ENCODE peak calls at places on chromosomes 13 and 19, in four cellular contexts. M is upper lobe of right lung, V is right cardiac atrium, L is A549. X is an unnamed sample.

GRCh38 chr13:75307370-75307984 is 174.5 kb downstream of the TBC1D4 start:
- ATAC-seq in L (no peak), V (no peak), M (no peak), X (no peak)

GRCh38 chr13:80444240-80445015 is 103.5 kb upstream of the SPRY2 start:
- ATAC-seq in M (peak; percentile 90), L (no peak), V (no peak), X (no peak)

GRCh38 chr13:106569233-106570095 is 1.5 kb upstream of the ARGLU1 start:
- ATAC-seq in V (no peak), L (no peak), M (no peak), X (no peak)

GRCh38 chr13:59877933-59878332 is 285.8 kb downstream of the DIAPH3 start:
- ATAC-seq in L (no peak), V (no peak), M (no peak), X (no peak)

GRCh38 chr13:60974296-60974695 is 441.4 kb downstream of the PCDH20 start:
- ATAC-seq in V (no peak), M (no peak), L (no peak), X (no peak)

GRCh38 chr13:111359930-111360329 is 39.5 kb downstream of the TEX29 start:
- ATAC-seq in V (no peak), L (no peak), M (no peak), X (no peak)

GRCh38 chr19:6760606-6761005 is 6.6 kb downstream of the SH2D3A start:
- ATAC-seq in V (peak; percentile 26), L (peak; percentile 20), M (no peak), X (no peak)

GRCh38 chr19:56091066-56091490 is 30.0 kb downstream of the ZNF787 start:
- ATAC-seq in V (peak; percentile 27), M (peak; percentile 17), L (peak; percentile 42), X (peak; percentile 72)

GRCh38 chr13:75715598-75716523 is 79.7 kb downstream of the LMO7 start:
- ATAC-seq in V (no peak), M (no peak), L (no peak), X (no peak)

GRCh38 chr19:10769533-10770491 is 51.9 kb downstream of the DNM2 start:
- ATAC-seq in M (peak; percentile 64), V (peak; percentile 82), L (peak; percentile 68), X (peak; percentile 60)

GRCh38 chr13:99228737-99229691 is 28.4 kb downstream of the UBAC2 start:
- ATAC-seq in M (no peak), V (peak; percentile 20), L (no peak), X (no peak)

GRCh38 chr13:70162141-70162540 is 53.9 kb upstream of the KLHL1 start:
- ATAC-seq in L (no peak), M (no peak), V (no peak), X (no peak)

GRCh38 chr13:114109646-114110045 is 22.8 kb downstream of the RASA3 start:
- ATAC-seq in M (no peak), L (no peak), V (no peak), X (no peak)

GRCh38 chr13:76836311-76836710 is 49.9 kb downstream of the KCTD12 start:
- ATAC-seq in M (no peak), V (no peak), L (no peak), X (no peak)

GRCh38 chr13:31965361-31966066 is 66.1 kb upstream of the FRY start:
- ATAC-seq in L (no peak), V (peak; percentile 76), M (no peak), X (no peak)

GRCh38 chr13:79386125-79386822 is 19.8 kb downstream of the RBM26 start:
- ATAC-seq in L (no peak), V (no peak), M (no peak), X (no peak)

GRCh38 chr13:44969858-44970484 is 19.3 kb downstream of the NUFIP1 start:
- ATAC-seq in V (peak; percentile 65), L (peak; percentile 75), M (peak; percentile 72), X (peak; percentile 50)

GRCh38 chr13:62321139-62321538 is 905.5 kb upstream of the PCDH20 start:
- ATAC-seq in M (no peak), L (no peak), V (no peak), X (no peak)

GRCh38 chr13:51679616-51680015 is 95.4 kb downstream of the WDFY2 start:
- ATAC-seq in L (no peak), V (no peak), M (no peak), X (no peak)

GRCh38 chr19:28258794-28259193 is 954.2 kb downstream of the UQCRFS1 start:
- ATAC-seq in L (no peak), V (no peak), M (no peak), X (no peak)

GRCh38 chr19:1295169-1296012 is 9.7 kb downstream of the EFNA2 start:
- ATAC-seq in M (peak; percentile 38), V (peak; percentile 25), L (peak; percentile 54), X (no peak)
- H3K4me3 ChIP-seq in M (no peak overlapping the region), V (no peak overlapping the region), L (peak overlapping the region; percentile 40), X (no peak overlapping the region)

GRCh38 chr19:801861-802496 is 4.7 kb downstream of the PTBP1 start:
- ATAC-seq in V (peak; percentile 3), M (peak; percentile 29), L (no peak), X (no peak)
- H3K4me3 ChIP-seq in V (no peak overlapping the region), M (peak overlapping the region; percentile 83), L (peak overlapping the region; percentile 100), X (no peak overlapping the region)

GRCh38 chr19:15448778-15449619 is 757 bp downstream of the WIZ start:
- ATAC-seq in V (no peak), M (no peak), L (peak; percentile 51), X (no peak)

GRCh38 chr19:15452111-15453047 is 2.6 kb upstream of the WIZ start:
- ATAC-seq in L (peak; percentile 72), M (peak; percentile 69), V (peak; percentile 86), X (peak; percentile 76)

GRCh38 chr19:15448014-15448777 is 1.6 kb downstream of the WIZ start:
- ATAC-seq in V (no peak), L (no peak), M (no peak), X (no peak)

GRCh38 chr19:15450528-15450890 is 753 bp upstream of the WIZ start:
- ATAC-seq in L (no peak), M (no peak), V (no peak), X (no peak)

DNA sequence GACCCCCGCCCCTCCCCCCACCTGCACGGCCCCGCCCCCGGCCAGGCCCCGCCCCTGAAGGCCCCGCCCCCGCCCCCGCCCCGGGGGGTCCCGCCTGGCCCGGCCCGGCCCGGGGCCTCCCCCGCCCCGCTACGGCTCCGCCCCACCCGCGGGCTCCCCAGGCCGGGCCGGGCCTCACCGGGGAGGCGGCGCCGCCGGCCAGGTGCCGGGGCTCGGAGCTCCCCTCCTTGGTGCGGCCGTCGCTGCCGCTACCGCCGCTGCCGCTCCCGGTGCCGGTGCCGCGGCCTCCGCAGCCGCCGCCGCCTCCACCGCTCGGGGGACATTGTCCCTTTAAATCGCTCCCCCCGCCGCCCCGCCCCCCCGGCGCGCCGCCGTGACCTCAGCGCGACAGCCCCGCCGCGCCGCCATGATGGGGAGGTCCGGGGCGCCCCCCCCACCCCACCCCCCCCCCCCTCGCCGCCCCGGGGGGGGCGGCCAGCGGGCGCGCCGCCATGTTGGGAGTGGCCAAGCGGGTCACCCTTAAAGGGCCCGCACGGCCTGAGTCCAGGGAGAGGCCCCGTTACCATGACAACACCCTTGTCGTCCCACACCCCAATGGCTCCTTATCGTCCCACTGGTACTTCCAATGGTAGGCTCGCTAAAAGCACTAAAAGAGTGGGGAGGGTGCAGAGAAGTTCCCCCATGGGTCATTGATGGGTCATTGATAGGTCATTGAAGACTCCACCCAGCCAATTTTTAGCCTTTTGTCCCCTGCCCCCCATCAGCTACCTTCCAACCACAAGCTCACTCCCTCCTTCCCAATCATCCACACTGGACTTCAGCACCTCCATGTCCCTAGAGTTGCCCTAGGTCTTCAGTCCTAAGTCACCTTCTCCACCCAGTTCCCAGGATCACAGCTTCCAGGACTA is at the start of gene WIZ:
- ATAC-seq in L (peak; percentile 41), V (peak; percentile 13), M (peak; percentile 69), X (peak; percentile 72)
- H3K4me3 ChIP-seq in L (peak within 1 kb of the TSS; percentile 86), V (peak within 1 kb of the TSS; percentile 84), M (peak within 1 kb of the TSS; percentile 75), X (peak within 1 kb of the TSS; percentile 45)

GRCh38 chr13:54599413-54599812 is 1570.8 kb downstream of the OLFM4 start:
- ATAC-seq in V (no peak), M (no peak), L (no peak), X (no peak)
- H3K4me3 ChIP-seq in V (no peak overlapping the region), M (no peak overlapping the region), L (no peak overlapping the region), X (no peak overlapping the region)

GRCh38 chr13:101382701-101383100 is 33.6 kb downstream of the NALCN start:
- ATAC-seq in V (no peak), L (no peak), M (no peak), X (no peak)

GRCh38 chr13:101382086-101382485 is 34.2 kb downstream of the NALCN start:
- ATAC-seq in M (no peak), V (no peak), L (no peak), X (no peak)

GRCh38 chr13:101384929-101385328 is 31.4 kb downstream of the NALCN start:
- ATAC-seq in L (no peak), V (no peak), M (no peak), X (no peak)

DNA sequence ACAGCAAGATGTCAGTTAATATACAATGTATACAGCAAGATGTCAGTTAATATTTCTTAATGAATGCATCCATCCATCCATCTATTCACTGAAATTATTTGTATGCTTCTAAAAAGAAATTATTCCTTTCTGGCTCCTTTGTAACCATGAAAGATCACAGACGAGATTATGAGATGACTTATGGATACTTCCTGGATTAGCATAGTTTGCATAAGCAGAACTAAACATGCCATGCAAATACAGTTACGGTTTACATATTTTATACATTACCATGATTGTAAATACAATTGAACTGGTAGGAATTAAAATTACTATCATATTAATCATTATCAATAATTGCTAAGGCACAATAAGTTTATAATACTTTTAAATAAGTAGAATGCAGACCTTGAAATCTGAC is 32.7 kb downstream of the NALCN start:
- ATAC-seq in L (no peak), M (no peak), V (no peak), X (no peak)
- H3K4me3 ChIP-seq in L (no peak overlapping the region), M (no peak overlapping the region), V (no peak overlapping the region), X (no peak overlapping the region)

GRCh38 chr19:57687363-57688010 is 5.7 kb downstream of the ZNF551 start:
- ATAC-seq in M (no peak), L (no peak), V (no peak), X (no peak)

GRCh38 chr19:57688011-57688763 is 6.4 kb downstream of the ZNF551 start:
- ATAC-seq in V (no peak), M (no peak), L (no peak), X (no peak)

GRCh38 chr19:57682226-57682766 is 519 bp downstream of the ZNF551 start:
- ATAC-seq in V (no peak), L (peak; percentile 9), M (no peak), X (no peak)

GRCh38 chr19:57689750-57690149 is 8.0 kb downstream of the ZNF551 start:
- ATAC-seq in L (no peak), M (no peak), V (no peak), X (no peak)

GRCh38 chr19:57686727-57687126 is 5.0 kb downstream of the ZNF551 start:
- ATAC-seq in M (no peak), L (no peak), V (no peak), X (no peak)
- H3K4me3 ChIP-seq in M (no peak overlapping the region), L (no peak overlapping the region), V (no peak overlapping the region), X (no peak overlapping the region)